ENCODE peak calls at places on chromosomes 2 and 18, in four cellular contexts. F, A, C and X are unnamed samples.

GRCh38 chr18:51135361-51135760 is 62.1 kb downstream of the MEX3C start:
- DNase-seq in C (no peak), A (no peak), F (no peak), X (no peak)

GRCh38 chr2:38146917-38147307 is 71.0 kb upstream of the CYP1B1 start:
- DNase-seq in C (peak), F (peak), A (peak), X (peak)

GRCh38 chr18:53191634-53192033 is 851.6 kb downstream of the DCC start:
- DNase-seq in F (no peak), A (no peak), C (no peak), X (no peak)

GRCh38 chr2:230866704-230867561 is 2.2 kb downstream of the ITM2C start:
- DNase-seq in A (no peak), F (no peak), C (no peak), X (no peak)

GRCh38 chr2:171810409-171810993 is 83.5 kb downstream of the SLC25A12 start:
- DNase-seq in F (no peak), C (no peak), A (no peak), X (no peak)

GRCh38 chr18:75204262-75204977 is 4.5 kb downstream of the PTGR3 start:
- DNase-seq in A (no peak), C (no peak), F (no peak), X (no peak)

GRCh38 chr2:109218792-109219126 is 89.8 kb downstream of the SH3RF3 start:
- DNase-seq in C (no peak), A (no peak), F (no peak), X (no peak)

GRCh38 chr2:164257794-164258193 is 363.5 kb downstream of the GRB14 start:
- DNase-seq in A (no peak), C (no peak), F (no peak), X (no peak)

GRCh38 chr2:74533464-74533863 is 3.7 kb downstream of the HTRA2 start:
- DNase-seq in F (no peak), A (no peak), C (no peak), X (no peak)

GRCh38 chr2:125959047-125959446 is 696.9 kb upstream of the GYPC start:
- DNase-seq in C (no peak), A (no peak), F (no peak), X (no peak)

GRCh38 chr2:231036131-231036530 is 1.2 kb upstream of the C2orf72 start:
- DNase-seq in F (no peak), C (no peak), A (no peak), X (no peak)

GRCh38 chr18:78769502-78770113 is 210.0 kb upstream of the SALL3 start:
- DNase-seq in A (no peak), C (no peak), F (no peak), X (no peak)

GRCh38 chr2:120554625-120555032 is 181.0 kb upstream of the GLI2 start:
- DNase-seq in A (no peak), C (no peak), F (peak), X (no peak)

GRCh38 chr2:226699321-226699720 is 100.3 kb downstream of the IRS1 start:
- DNase-seq in A (no peak), F (no peak), C (no peak), X (no peak)

GRCh38 chr2:122748552-122749011 is 993.1 kb downstream of the TSN start:
- DNase-seq in C (no peak), A (no peak), F (peak), X (no peak)

GRCh38 chr18:65769653-65770052 is 18.8 kb downstream of the CDH7 start:
- DNase-seq in A (no peak), F (no peak), C (no peak), X (no peak)

GRCh38 chr2:233926806-233927205 is 9.6 kb downstream of the TRPM8 start:
- DNase-seq in F (no peak), A (no peak), C (no peak), X (no peak)

GRCh38 chr2:196315388-196316049 is 144.1 kb upstream of the STK17B start:
- DNase-seq in C (no peak), A (no peak), F (no peak), X (no peak)

GRCh38 chr2:40127147-40127546 is 324.7 kb downstream of the SLC8A1 start:
- DNase-seq in F (no peak), A (no peak), C (no peak), X (no peak)

GRCh38 chr2:63668464-63668863 is 79.7 kb downstream of the MDH1 start:
- DNase-seq in C (no peak), A (no peak), F (no peak), X (no peak)

GRCh38 chr18:48949051-48949605 is 1.6 kb downstream of the SMAD7 start:
- DNase-seq in F (no peak), C (no peak), A (no peak), X (no peak)

GRCh38 chr2:124547700-124548099 is 522.6 kb downstream of the CNTNAP5 start:
- DNase-seq in F (no peak), C (no peak), A (no peak), X (no peak)

GRCh38 chr2:201007584-201007998 is 44.1 kb upstream of the ORC2 start:
- DNase-seq in A (no peak), C (no peak), F (peak), X (no peak)

DNA sequence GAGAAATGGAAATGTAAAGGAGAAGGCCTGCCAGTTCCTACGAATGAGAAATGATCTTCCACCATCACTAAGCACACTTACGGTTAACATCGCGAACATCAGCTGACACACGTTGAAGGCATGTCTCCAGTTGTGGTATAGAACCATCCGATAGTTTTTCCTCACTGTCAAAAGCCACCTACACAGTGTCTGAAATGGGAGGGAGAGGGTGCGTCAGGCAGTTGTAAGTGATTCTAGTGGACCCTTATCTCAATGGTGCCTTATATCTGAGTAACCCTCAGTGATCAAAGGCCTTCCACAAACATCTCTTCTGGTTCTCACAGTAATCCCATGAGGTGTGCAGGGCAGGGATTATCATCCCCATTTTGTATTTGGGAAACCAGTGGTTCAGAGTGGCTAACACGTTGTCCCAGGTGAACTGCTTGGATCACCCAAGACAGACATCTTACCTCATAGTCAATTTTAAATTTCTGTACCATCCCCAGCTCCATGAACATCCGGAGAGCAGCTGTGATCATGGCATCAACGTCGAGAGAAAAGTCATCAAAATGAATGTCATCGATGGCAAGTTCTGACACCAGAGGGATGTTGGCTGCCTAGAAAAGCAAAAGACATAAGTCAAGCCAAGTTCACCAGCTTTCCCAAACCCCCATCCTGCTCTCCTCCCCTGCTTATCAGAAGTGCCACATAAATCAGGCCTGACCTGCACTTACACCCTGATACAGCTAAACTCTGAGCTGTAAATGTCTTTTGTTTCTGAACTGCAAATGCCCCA is 335.2 kb downstream of the AGPS start:
- DNase-seq in A (no peak), C (peak), F (no peak), X (peak)
- TF ChIP-seq BHLHE40 in A (no peak), C (no peak), F (no peak), X (no peak)

GRCh38 chr2:169715379-169716228 is 18.0 kb upstream of the KLHL23 start:
- DNase-seq in F (peak), A (no peak), C (peak), X (no peak)
- TF ChIP-seq FOXK2 in F (no peak), A (no peak), C (no peak), X (no peak)

GRCh38 chr2:239569401-239570090 is 168.7 kb upstream of the HDAC4 start:
- DNase-seq in A (no peak), C (no peak), F (no peak), X (no peak)

GRCh38 chr2:239570216-239570925 is 169.6 kb upstream of the HDAC4 start:
- DNase-seq in C (no peak), F (no peak), A (no peak), X (no peak)

GRCh38 chr2:239566162-239566994 is 165.6 kb upstream of the HDAC4 start:
- DNase-seq in A (no peak), F (no peak), C (no peak), X (no peak)

GRCh38 chr2:239566995-239567580 is 166.3 kb upstream of the HDAC4 start:
- DNase-seq in A (no peak), F (no peak), C (no peak), X (no peak)

GRCh38 chr2:239567786-239568185 is 167.0 kb upstream of the HDAC4 start:
- DNase-seq in F (no peak), A (no peak), C (no peak), X (no peak)
- TF ChIP-seq BHLHE40 in F (no peak), A (no peak), C (no peak), X (no peak)

GRCh38 chr2:137031731-137032130 is 266.4 kb downstream of the THSD7B start:
- DNase-seq in C (no peak), A (no peak), F (no peak), X (no peak)
- TF ChIP-seq FOXK2 in C (no peak), A (no peak), F (no peak), X (no peak)

GRCh38 chr2:159941729-159942128 is 120.7 kb downstream of the PLA2R1 start:
- DNase-seq in F (no peak), A (no peak), C (no peak), X (no peak)
- TF ChIP-seq BHLHE40 in F (no peak), A (no peak), C (no peak), X (no peak)

GRCh38 chr2:219001577-219002394 is 8.6 kb upstream of the CRYBA2 start:
- DNase-seq in F (peak), C (peak), A (no peak), X (no peak)
- TF ChIP-seq FOXK2 in F (no peak), C (no peak), A (no peak), X (no peak)

GRCh38 chr2:173030541-173031485 is 44.8 kb upstream of the MAP3K20 start:
- DNase-seq in A (no peak), C (no peak), F (no peak), X (no peak)
- TF ChIP-seq BHLHE40 in A (no peak), C (no peak), F (no peak), X (no peak)

GRCh38 chr2:206556357-206556949 is 85.8 kb upstream of the FAM237A start:
- DNase-seq in F (peak), C (peak), A (no peak), X (peak)

GRCh38 chr2:206555721-206556120 is 86.6 kb upstream of the FAM237A start:
- DNase-seq in C (no peak), F (no peak), A (no peak), X (no peak)

GRCh38 chr2:206562375-206562774 is 79.9 kb upstream of the FAM237A start:
- DNase-seq in C (no peak), A (no peak), F (no peak), X (no peak)

GRCh38 chr2:206561962-206562361 is 80.3 kb upstream of the FAM237A start:
- DNase-seq in F (no peak), C (no peak), A (no peak), X (no peak)

DNA sequence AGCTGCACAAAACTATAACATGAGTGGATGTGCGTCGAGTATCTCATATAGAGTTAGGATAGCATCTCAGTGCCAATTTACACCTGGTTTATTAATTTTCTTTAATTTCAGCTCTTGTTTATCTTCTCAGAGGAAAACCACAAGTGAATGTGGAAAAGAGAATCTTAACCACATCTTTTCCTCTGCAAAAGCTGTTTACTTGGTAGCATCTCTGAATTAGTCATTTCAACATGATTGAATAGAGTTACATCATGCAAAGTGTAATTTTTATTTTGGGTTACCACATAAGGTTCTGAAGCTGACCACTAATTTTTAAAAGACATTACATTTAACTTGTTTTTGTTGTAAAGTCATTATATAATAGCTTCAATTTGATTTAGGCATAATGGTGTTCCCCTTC is 83.8 kb upstream of the FAM237A start:
- DNase-seq in C (no peak), A (no peak), F (no peak), X (no peak)
- TF ChIP-seq FOXK2 in C (no peak), A (no peak), F (no peak), X (no peak)

DNA sequence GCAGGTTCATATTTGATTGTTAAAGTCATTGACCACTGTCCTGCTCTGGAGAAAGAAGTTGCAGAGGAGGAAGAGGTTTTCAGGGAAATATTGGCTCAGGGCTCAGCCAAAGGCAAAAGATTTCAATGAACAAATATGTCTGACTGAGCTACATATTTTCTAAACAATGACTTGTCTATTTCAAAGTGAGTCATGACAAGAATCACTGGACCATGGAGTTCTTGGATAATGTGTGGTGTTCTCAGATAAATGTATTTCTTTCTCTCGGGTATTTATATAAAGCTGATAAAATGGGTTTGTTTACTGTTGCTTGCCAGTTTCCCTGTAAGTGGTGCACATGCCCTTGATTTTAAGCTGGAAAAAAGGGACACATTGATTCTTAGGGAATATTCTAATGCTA is 34.3 kb upstream of the RMP24 start:
- DNase-seq in F (no peak), A (no peak), C (no peak), X (no peak)
- TF ChIP-seq BHLHE40 in F (no peak), A (no peak), C (no peak), X (no peak)

GRCh38 chr18:8822643-8823042 is 117.3 kb downstream of the MTCL1 start:
- DNase-seq in F (no peak), A (no peak), C (no peak), X (no peak)

GRCh38 chr18:8821531-8821930 is 116.2 kb downstream of the MTCL1 start:
- DNase-seq in A (no peak), C (no peak), F (no peak), X (no peak)

GRCh38 chr18:8825273-8825672 is 119.9 kb downstream of the MTCL1 start:
- DNase-seq in C (no peak), A (no peak), F (no peak), X (no peak)

GRCh38 chr18:8824846-8825245 is 119.5 kb downstream of the MTCL1 start:
- DNase-seq in F (no peak), C (no peak), A (no peak), X (no peak)

GRCh38 chr18:8823530-8823929 is 118.2 kb downstream of the MTCL1 start:
- DNase-seq in C (no peak), A (no peak), F (no peak), X (no peak)
- TF ChIP-seq FOXK2 in C (no peak), A (no peak), F (no peak), X (no peak)